ENCODE peak calls at places on chromosomes 5 and 9, in nine cellular contexts. P, N, Q, X, C, M, E, L and Y are unnamed samples.

GRCh38 chr9:14452539-14452938 is 138.6 kb upstream of the NFIB start:
- DNase-seq in P (no peak), N (no peak), Q (no peak), X (no peak), C (no peak), M (no peak), E (no peak), L (no peak), Y (no peak)

GRCh38 chr5:113562828-113563400 is 49.4 kb downstream of the YTHDC2 start:
- DNase-seq in P (no peak), N (no peak), Q (no peak), X (no peak), C (no peak), M (no peak), E (no peak), L (no peak), Y (no peak)

GRCh38 chr5:98096155-98096554 is 677.3 kb upstream of the RGMB start:
- DNase-seq in P (no peak), N (no peak), Q (peak), X (peak), C (no peak), M (peak), E (no peak), L (peak), Y (peak)

GRCh38 chr5:42840279-42840678 is 28.6 kb upstream of the SELENOP start:
- DNase-seq in P (peak), N (peak), Q (peak), X (no peak), C (no peak), M (peak), E (peak), L (peak), Y (peak)

GRCh38 chr5:159316519-159317383 is 13.5 kb downstream of the IL12B start:
- DNase-seq in P (no peak), N (peak), Q (peak), X (peak), C (peak), M (peak), E (peak), L (peak), Y (peak)

GRCh38 chr5:15383469-15383868 is 116.5 kb upstream of the FBXL7 start:
- DNase-seq in P (no peak), N (no peak), Q (peak), X (peak), C (no peak), M (peak), E (peak), L (peak), Y (peak)

GRCh38 chr9:91660295-91660589 is 236.6 kb upstream of the NFIL3 start:
- DNase-seq in P (no peak), N (no peak), Q (no peak), X (no peak), C (no peak), M (no peak), E (no peak), L (no peak), Y (no peak)

GRCh38 chr9:83266618-83267543 is 203.9 kb upstream of the RASEF start:
- DNase-seq in P (no peak), N (no peak), Q (peak), X (no peak), C (no peak), M (peak), E (no peak), L (peak), Y (peak)

GRCh38 chr9:87655731-87656130 is 70.2 kb upstream of the CTSL start:
- DNase-seq in P (no peak), N (no peak), Q (no peak), X (no peak), C (no peak), M (no peak), E (no peak), L (no peak), Y (no peak)

GRCh38 chr9:93088656-93089015 is 7.4 kb upstream of the CARD19 start:
- DNase-seq in P (peak), N (no peak), Q (no peak), X (no peak), C (no peak), M (no peak), E (no peak), L (no peak), Y (no peak)

GRCh38 chr5:155978805-155979204 is 348.2 kb upstream of the SGCD start:
- DNase-seq in P (no peak), N (no peak), Q (no peak), X (no peak), C (no peak), M (no peak), E (no peak), L (no peak), Y (no peak)

GRCh38 chr9:108844856-108845255 is 10.9 kb downstream of the ACTL7B start:
- DNase-seq in P (no peak), N (no peak), Q (no peak), X (no peak), C (no peak), M (no peak), E (no peak), L (no peak), Y (no peak)

GRCh38 chr9:25025686-25026085 is 480.0 kb upstream of the IZUMO3 start:
- DNase-seq in P (no peak), N (no peak), Q (no peak), X (no peak), C (no peak), M (no peak), E (no peak), L (no peak), Y (no peak)

GRCh38 chr5:88583471-88583870 is 299.5 kb downstream of the MEF2C start:
- DNase-seq in P (no peak), N (no peak), Q (no peak), X (no peak), C (no peak), M (no peak), E (no peak), L (no peak), Y (no peak)

GRCh38 chr9:104906441-104907277 is 21.3 kb downstream of the ABCA1 start:
- DNase-seq in P (peak), N (no peak), Q (peak), X (no peak), C (no peak), M (peak), E (no peak), L (peak), Y (peak)

GRCh38 chr5:24353606-24354005 is 291.2 kb downstream of the CDH10 start:
- DNase-seq in P (no peak), N (no peak), Q (no peak), X (no peak), C (no peak), M (no peak), E (no peak), L (no peak), Y (no peak)

GRCh38 chr9:27939186-27939585 is 365.9 kb upstream of the C9orf72 start:
- DNase-seq in P (no peak), N (no peak), Q (no peak), X (no peak), C (no peak), M (no peak), E (no peak), L (no peak), Y (no peak)

GRCh38 chr5:14450055-14450524 is 131.5 kb upstream of the OTULINL start:
- DNase-seq in P (peak), N (peak), Q (peak), X (no peak), C (no peak), M (peak), E (no peak), L (peak), Y (peak)

GRCh38 chr5:37619353-37619752 is 220.5 kb downstream of the GDNF start:
- DNase-seq in P (no peak), N (no peak), Q (peak), X (no peak), C (no peak), M (peak), E (no peak), L (peak), Y (peak)

GRCh38 chr9:80492221-80492620 is 920.5 kb downstream of the TLE4 start:
- DNase-seq in P (no peak), N (no peak), Q (peak), X (no peak), C (no peak), M (peak), E (no peak), L (peak), Y (no peak)

GRCh38 chr5:30959238-30959637 is 234.2 kb upstream of the CDH6 start:
- DNase-seq in P (no peak), N (no peak), Q (peak), X (no peak), C (no peak), M (no peak), E (no peak), L (no peak), Y (no peak)

GRCh38 chr9:125261501-125262216 is at the start of gene GAPVD1:
- DNase-seq in P (peak), N (peak), Q (peak), X (peak), C (peak), M (peak), E (peak), L (peak), Y (peak)

DNA sequence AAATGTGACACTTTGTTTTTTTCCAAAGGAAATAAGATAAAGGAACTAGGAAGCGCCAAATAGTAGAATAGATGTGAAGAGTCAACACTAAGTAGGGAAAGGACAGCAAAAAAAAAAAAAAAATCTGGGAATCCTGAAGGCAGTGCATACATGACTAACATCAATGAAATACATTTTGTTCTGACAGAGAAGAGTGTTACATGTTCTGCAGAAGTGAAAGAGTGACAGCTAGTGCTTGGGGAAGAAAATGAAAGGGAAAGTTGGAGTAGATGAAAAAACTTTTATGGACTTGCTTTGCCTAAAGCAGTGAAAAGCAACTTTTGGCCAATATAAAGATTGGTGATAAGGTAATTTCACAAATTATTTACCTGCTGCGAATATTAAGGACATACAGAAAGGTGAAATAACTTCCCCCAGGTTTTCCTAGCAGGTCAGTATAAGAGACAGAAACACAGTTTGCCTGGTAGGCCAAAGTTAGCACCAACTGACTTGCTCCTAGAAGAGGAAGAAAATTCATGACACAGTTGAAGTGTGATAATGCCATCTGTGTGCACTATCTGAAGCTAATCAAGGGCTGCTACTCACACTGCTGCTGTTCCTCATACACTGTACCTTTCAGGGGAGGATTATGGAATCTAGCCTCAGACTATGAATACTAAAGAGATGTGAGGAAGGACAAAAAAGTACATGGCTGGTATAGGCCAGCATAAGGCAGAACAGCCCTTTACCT is 38.6 kb downstream of the RANBP6 start:
- DNase-seq in P (no peak), N (no peak), Q (peak), X (no peak), C (no peak), M (no peak), E (no peak), L (peak), Y (no peak)
- TF ChIP-seq CTCF in P (no peak), N (no peak), Q (no peak), X (no peak), C (no peak), M (no peak), E (no peak), L (no peak), Y (no peak)

GRCh38 chr5:58887721-58888409 is 305.0 kb downstream of the RAB3C start:
- DNase-seq in P (peak), N (no peak), Q (peak), X (no peak), C (no peak), M (peak), E (no peak), L (peak), Y (peak)

GRCh38 chr5:58890265-58890664 is 307.4 kb downstream of the RAB3C start:
- DNase-seq in P (no peak), N (no peak), Q (no peak), X (no peak), C (peak), M (no peak), E (no peak), L (no peak), Y (no peak)

GRCh38 chr5:58893551-58893950 is 310.7 kb downstream of the RAB3C start:
- DNase-seq in P (no peak), N (no peak), Q (no peak), X (no peak), C (no peak), M (no peak), E (no peak), L (no peak), Y (no peak)

GRCh38 chr5:58891072-58891970 is 308.4 kb downstream of the RAB3C start:
- DNase-seq in P (peak), N (peak), Q (peak), X (peak), C (peak), M (peak), E (peak), L (peak), Y (peak)

DNA sequence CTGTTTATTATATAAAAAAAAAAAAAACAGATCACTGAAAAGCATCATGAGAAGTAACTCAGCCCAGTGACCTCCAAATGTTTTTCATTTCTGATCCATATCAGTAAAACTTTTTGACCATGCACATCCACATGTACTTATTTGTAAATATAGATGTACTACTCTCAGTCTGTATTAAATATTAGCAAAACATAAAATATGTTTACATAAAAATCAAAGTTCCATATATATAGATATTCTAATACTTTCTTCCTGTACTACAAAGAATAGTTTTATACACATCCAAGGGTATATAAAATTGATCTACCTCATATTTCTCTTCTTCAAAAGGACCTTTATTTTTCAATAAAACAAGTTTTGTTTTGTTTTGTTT is 309.1 kb downstream of the RAB3C start:
- DNase-seq in P (no peak), N (no peak), Q (no peak), X (no peak), C (no peak), M (no peak), E (no peak), L (no peak), Y (no peak)
- TF ChIP-seq CTCF in P (no peak), N (no peak), Q (no peak), X (no peak), C (no peak), M (no peak), E (no peak), L (no peak), Y (no peak)

GRCh38 chr5:137320056-137321045 is 178.8 kb downstream of the SPOCK1 start:
- DNase-seq in P (no peak), N (peak), Q (peak), X (peak), C (peak), M (peak), E (no peak), L (peak), Y (peak)
- TF ChIP-seq CTCF in P (peak), N (peak), Q (peak), X (peak), C (peak), M (peak), E (no peak), L (peak), Y (peak)

DNA sequence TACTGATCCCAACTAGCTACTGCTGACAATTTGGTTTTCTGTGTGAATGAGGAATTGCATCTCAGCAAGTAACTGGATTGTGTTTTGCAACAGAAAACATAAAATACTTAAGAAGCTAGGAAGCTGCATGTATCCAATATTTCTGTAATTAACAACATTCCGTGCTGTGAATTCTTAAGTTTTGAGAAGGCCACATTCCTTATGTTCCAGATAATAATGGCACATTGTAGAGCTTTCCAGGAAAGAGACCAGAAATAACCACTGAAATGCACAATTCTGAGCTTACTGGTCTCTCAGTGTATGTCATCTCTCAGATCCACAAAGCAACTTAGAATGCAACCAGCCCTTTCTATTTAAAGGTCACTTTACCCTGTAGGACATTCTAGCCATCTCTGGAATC is 306.9 kb upstream of the NMUR2 start:
- DNase-seq in P (no peak), N (no peak), Q (no peak), X (no peak), C (no peak), M (no peak), E (no peak), L (no peak), Y (no peak)
- TF ChIP-seq CTCF in P (no peak), N (no peak), Q (no peak), X (no peak), C (no peak), M (no peak), E (no peak), L (no peak), Y (no peak)

GRCh38 chr5:73215891-73216610 is 43.1 kb downstream of the TMEM174 start:
- DNase-seq in P (peak), N (peak), Q (peak), X (peak), C (peak), M (peak), E (peak), L (peak), Y (peak)
- TF ChIP-seq CTCF in P (peak), N (peak), Q (peak), X (peak), C (peak), M (peak), E (no peak), L (peak), Y (peak)

GRCh38 chr9:73020877-73021276 is 68.0 kb upstream of the ALDH1A1 start:
- DNase-seq in P (no peak), N (no peak), Q (no peak), X (no peak), C (no peak), M (no peak), E (no peak), L (no peak), Y (no peak)
- TF ChIP-seq CTCF in P (no peak), N (no peak), Q (no peak), X (no peak), C (no peak), M (no peak), E (no peak), L (no peak), Y (no peak)

DNA sequence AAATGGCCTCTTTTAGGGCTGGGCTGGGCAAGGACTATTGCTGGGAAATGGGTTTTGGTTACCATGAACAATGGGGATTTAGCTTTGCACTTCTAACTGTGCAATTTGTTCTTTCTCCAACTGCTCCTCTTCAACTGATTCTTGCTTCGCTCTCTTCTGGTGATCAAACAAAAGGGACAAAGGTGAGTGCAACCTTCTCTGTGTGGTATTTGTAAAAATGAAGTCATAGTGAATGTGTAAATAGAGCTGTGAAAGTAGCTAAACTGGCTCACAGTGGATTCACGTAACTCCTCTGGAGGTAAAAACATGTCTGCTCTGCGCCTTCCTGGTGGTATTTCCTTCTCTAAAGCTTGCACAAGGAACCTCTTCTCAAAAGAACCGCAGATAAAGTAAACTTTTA is 20.9 kb upstream of the SPINK14 start:
- DNase-seq in P (no peak), N (no peak), Q (no peak), X (no peak), C (no peak), M (no peak), E (no peak), L (no peak), Y (no peak)
- TF ChIP-seq CTCF in P (no peak), N (no peak), Q (no peak), X (no peak), C (no peak), M (no peak), E (no peak), L (no peak), Y (no peak)

GRCh38 chr5:151320481-151320880 is 16.9 kb upstream of the SLC36A3 start:
- DNase-seq in P (no peak), N (no peak), Q (no peak), X (no peak), C (no peak), M (no peak), E (no peak), L (no peak), Y (no peak)

GRCh38 chr5:151315998-151316597 is 12.5 kb upstream of the SLC36A3 start:
- DNase-seq in P (peak), N (peak), Q (peak), X (peak), C (peak), M (peak), E (peak), L (peak), Y (peak)

GRCh38 chr5:151313357-151313756 is 9.8 kb upstream of the SLC36A3 start:
- DNase-seq in P (no peak), N (no peak), Q (no peak), X (no peak), C (no peak), M (no peak), E (no peak), L (no peak), Y (no peak)

DNA sequence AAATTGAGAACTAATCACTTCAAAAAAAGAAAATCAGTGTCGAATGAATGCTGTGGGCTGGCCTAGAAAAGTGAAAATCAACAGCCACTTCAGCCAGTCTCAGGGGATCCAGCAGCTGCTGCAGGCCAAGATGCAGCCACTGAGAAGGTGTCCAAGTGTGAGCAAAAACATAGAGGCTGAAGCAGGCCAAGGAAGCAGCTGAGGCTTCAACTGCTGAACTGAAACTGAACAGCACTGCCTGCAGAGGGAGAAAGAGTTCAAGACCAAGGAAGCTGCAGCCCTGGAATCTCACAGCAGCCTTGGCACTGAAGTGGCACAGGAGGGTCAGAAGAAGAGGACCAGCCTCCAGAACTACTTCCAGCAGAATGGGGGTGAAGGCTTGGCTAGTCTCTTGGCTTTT is 15.8 kb upstream of the SLC36A3 start:
- DNase-seq in P (peak), N (no peak), Q (peak), X (peak), C (no peak), M (peak), E (peak), L (peak), Y (peak)
- TF ChIP-seq CTCF in P (peak), N (no peak), Q (peak), X (peak), C (peak), M (peak), E (peak), L (peak), Y (peak)